ENCODE peak calls at places on chromosome 12, in four cellular contexts. O, H, P and R are unnamed samples.

GRCh38 chr12:64392221-64392620 is 1.7 kb upstream of the C12orf56 start:
- DNase-seq in O (peak; percentile 68), H (peak; percentile 79), P (peak; percentile 76), R (peak; percentile 30)

GRCh38 chr12:70721958-70722357 is 84.7 kb upstream of the PTPRB start:
- DNase-seq in O (no peak), H (peak; percentile 65), P (no peak), R (no peak)

GRCh38 chr12:42410345-42410744 is 84.4 kb downstream of the PPHLN1 start:
- DNase-seq in O (no peak), H (no peak), P (peak; percentile 13), R (no peak)

GRCh38 chr12:12883369-12884001 is 7.9 kb upstream of the GPRC5A start:
- DNase-seq in O (peak; percentile 35), H (no peak), P (peak; percentile 88), R (peak; percentile 90)

GRCh38 chr12:48486679-48487078 is 4.4 kb downstream of the C12orf54 start:
- DNase-seq in O (no peak), H (no peak), P (no peak), R (peak; percentile 51)

GRCh38 chr12:45557020-45557419 is 172.5 kb upstream of the ARID2 start:
- DNase-seq in O (no peak), H (no peak), P (no peak), R (no peak)

GRCh38 chr12:90682398-90682797 is 272.6 kb downstream of the CCER1 start:
- DNase-seq in O (peak; percentile 81), H (no peak), P (no peak), R (peak; percentile 21)

GRCh38 chr12:118649765-118650585 is 273.6 kb downstream of the SUDS3 start:
- DNase-seq in O (no peak), H (no peak), P (no peak), R (no peak)

GRCh38 chr12:2058837-2059236 is 6.0 kb downstream of the CACNA1C start:
- DNase-seq in O (no peak), H (peak; percentile 46), P (no peak), R (no peak)

GRCh38 chr12:46214668-46215429 is 54.0 kb downstream of the SLC38A1 start:
- DNase-seq in O (no peak), H (no peak), P (no peak), R (no peak)

GRCh38 chr12:30989754-30990153 is 63.2 kb downstream of the TSPAN11 start:
- DNase-seq in O (peak; percentile 24), H (peak; percentile 73), P (peak; percentile 54), R (no peak)

GRCh38 chr12:77723308-77723707 is 107.4 kb upstream of the NAV3 start:
- DNase-seq in O (peak; percentile 27), H (no peak), P (no peak), R (peak; percentile 51)

GRCh38 chr12:1594295-1595025 is at the start of gene FBXL14:
- DNase-seq in O (peak; percentile 92), H (peak; percentile 96), P (peak; percentile 71), R (peak; percentile 69)

GRCh38 chr12:130799051-130799450 is 40.0 kb downstream of the STX2 start:
- DNase-seq in O (no peak), H (no peak), P (peak; percentile 86), R (no peak)

GRCh38 chr12:46259071-46259470 is 9.8 kb downstream of the SLC38A1 start:
- DNase-seq in O (no peak), H (no peak), P (peak; percentile 42), R (no peak)

GRCh38 chr12:80056845-80057244 is 42.5 kb upstream of the OTOGL start:
- DNase-seq in O (no peak), H (no peak), P (peak; percentile 18), R (no peak)

GRCh38 chr12:32512910-32513309 is 113.6 kb downstream of the FGD4 start:
- DNase-seq in O (no peak), H (no peak), P (no peak), R (no peak)

GRCh38 chr12:646303-647038 is 16.8 kb downstream of the NINJ2 start:
- DNase-seq in O (peak; percentile 82), H (no peak), P (no peak), R (no peak)

GRCh38 chr12:120438495-120439198 is 734 bp downstream of the COX6A1 start:
- DNase-seq in O (peak; percentile 15), H (no peak), P (no peak), R (no peak)

GRCh38 chr12:124390442-124391116 is 95.7 kb downstream of the RFLNA start:
- DNase-seq in O (peak; percentile 94), H (no peak), P (peak; percentile 83), R (no peak)

GRCh38 chr12:75183967-75184366 is 25.7 kb downstream of the KCNC2 start:
- DNase-seq in O (no peak), H (no peak), P (no peak), R (no peak)

GRCh38 chr12:10540776-10541205 is 35.1 kb downstream of the EIF2S3B start:
- DNase-seq in O (peak; percentile 83), H (no peak), P (peak; percentile 82), R (peak; percentile 83)

GRCh38 chr12:24894869-24895268 is 54.0 kb downstream of the BCAT1 start:
- DNase-seq in O (no peak), H (no peak), P (no peak), R (no peak)

GRCh38 chr12:99135376-99135775 is 490.3 kb downstream of the APAF1 start:
- DNase-seq in O (no peak), H (no peak), P (no peak), R (no peak)

GRCh38 chr12:47268501-47269459 is 189.0 kb upstream of the AMIGO2 start:
- DNase-seq in O (no peak), H (no peak), P (peak; percentile 58), R (peak; percentile 24)

GRCh38 chr12:6231359-6232268 is 31.4 kb downstream of the CD9 start:
- DNase-seq in O (no peak), H (no peak), P (peak; percentile 41), R (no peak)

GRCh38 chr12:124568431-124569374 is 1.3 kb upstream of the NCOR2 start:
- DNase-seq in O (peak; percentile 90), H (peak; percentile 71), P (peak; percentile 61), R (peak; percentile 53)

GRCh38 chr12:57611116-57611809 is at the start of gene ARHGEF25:
- DNase-seq in O (peak; percentile 77), H (peak; percentile 81), P (peak; percentile 35), R (no peak)

GRCh38 chr12:55722948-55723347 is 2.8 kb downstream of the RDH5 start:
- DNase-seq in O (peak; percentile 5), H (no peak), P (no peak), R (no peak)

GRCh38 chr12:55723516-55724225 is 3.5 kb downstream of the RDH5 start:
- DNase-seq in O (peak; percentile 23), H (no peak), P (no peak), R (no peak)

GRCh38 chr12:55725556-55725955 is 3.3 kb downstream of the CD63 start:
- DNase-seq in O (peak; percentile 2), H (no peak), P (no peak), R (no peak)

GRCh38 chr12:55724226-55724939 is 4.2 kb downstream of the RDH5 start:
- DNase-seq in O (peak; percentile 86), H (peak; percentile 83), P (peak; percentile 64), R (peak; percentile 38)

DNA sequence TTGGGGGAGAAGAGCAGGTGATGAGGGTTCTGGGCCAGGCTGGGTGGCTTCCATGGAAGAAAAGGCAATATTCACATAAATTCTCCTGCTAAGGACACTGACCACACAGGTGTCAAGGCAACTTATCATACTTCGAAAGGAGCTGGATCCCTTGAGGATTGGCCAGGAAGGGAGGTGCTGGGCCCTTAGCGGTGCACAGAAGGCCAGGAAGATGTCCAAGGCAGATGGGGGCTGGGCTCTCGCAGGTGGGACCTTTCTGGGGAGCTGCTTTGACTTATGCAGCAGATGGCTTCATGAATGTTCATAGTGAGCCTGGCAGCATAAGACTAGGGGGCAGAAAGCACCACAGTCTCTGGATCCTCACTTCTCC is 3.9 kb downstream of the CD63 start:
- DNase-seq in O (peak; percentile 12), H (no peak), P (no peak), R (no peak)
- H3K4me2 ChIP-seq in O (no peak overlapping the region), H (no peak overlapping the region), P (no peak overlapping the region), R (no peak overlapping the region)

GRCh38 chr12:14906114-14906513 is 20.5 kb upstream of the MGP start:
- DNase-seq in O (no peak), H (no peak), P (no peak), R (no peak)

GRCh38 chr12:14907953-14908352 is 22.3 kb upstream of the MGP start:
- DNase-seq in O (no peak), H (no peak), P (no peak), R (peak; percentile 24)

GRCh38 chr12:14904854-14905253 is 19.2 kb upstream of the MGP start:
- DNase-seq in O (no peak), H (no peak), P (no peak), R (no peak)

GRCh38 chr12:14903386-14904098 is 17.9 kb upstream of the MGP start:
- DNase-seq in O (no peak), H (no peak), P (no peak), R (peak; percentile 20)

GRCh38 chr12:14905269-14906004 is 19.8 kb upstream of the MGP start:
- DNase-seq in O (no peak), H (peak; percentile 21), P (no peak), R (peak; percentile 17)
- H3K4me2 ChIP-seq in O (no peak overlapping the region), H (no peak overlapping the region), P (no peak overlapping the region), R (peak overlapping the region; percentile 69)

GRCh38 chr12:23576372-23576771 is 373.1 kb downstream of the SOX5 start:
- DNase-seq in O (no peak), H (no peak), P (no peak), R (no peak)
- H3K4me2 ChIP-seq in O (no peak overlapping the region), H (no peak overlapping the region), P (no peak overlapping the region), R (no peak overlapping the region)

GRCh38 chr12:108693186-108693585 is 38.1 kb downstream of the CORO1C start:
- DNase-seq in O (no peak), H (no peak), P (no peak), R (no peak)

GRCh38 chr12:108696111-108696995 is 35.0 kb downstream of the CORO1C start:
- DNase-seq in O (peak; percentile 98), H (no peak), P (peak; percentile 96), R (peak; percentile 100)

GRCh38 chr12:108693781-108694180 is 37.5 kb downstream of the CORO1C start:
- DNase-seq in O (no peak), H (no peak), P (no peak), R (no peak)

GRCh38 chr12:108696996-108697290 is 34.4 kb downstream of the CORO1C start:
- DNase-seq in O (no peak), H (no peak), P (no peak), R (no peak)

DNA sequence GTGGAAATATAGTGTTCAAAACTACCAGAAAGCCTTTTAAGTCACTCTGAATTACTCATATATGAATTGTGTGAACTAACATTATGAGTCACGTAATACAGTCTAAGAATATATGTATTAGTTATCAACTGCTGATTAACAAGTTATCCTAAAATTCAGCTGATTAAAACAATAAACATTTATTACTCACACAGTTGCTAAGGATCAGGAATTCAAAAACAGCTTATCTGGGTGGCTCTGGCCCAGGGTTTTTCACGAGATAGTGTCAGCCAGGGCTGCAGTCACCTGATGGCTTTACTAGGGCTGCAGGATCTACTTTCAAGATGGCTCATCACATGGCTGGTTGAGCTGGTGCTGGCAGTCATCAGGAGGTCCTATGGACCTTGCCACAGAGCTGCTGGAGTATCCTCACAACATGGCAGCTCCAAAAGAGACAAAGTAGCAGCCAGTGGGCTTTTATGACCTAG is 36.5 kb downstream of the CORO1C start:
- DNase-seq in O (peak; percentile 51), H (no peak), P (peak; percentile 69), R (peak; percentile 74)
- H3K4me2 ChIP-seq in O (no peak overlapping the region), H (no peak overlapping the region), P (peak overlapping the region; percentile 51), R (peak overlapping the region; percentile 77)